ENCODE peak calls at places on chromosomes 12 and 14, in six cellular contexts. V is A673, T is mucosa of descending colon, X is prostate gland, W is psoas muscle, K is left ventricle myocardium inferior. D is an unnamed sample.

GRCh38 chr12:67018105-67018504 is 251.1 kb upstream of the CAND1 start:
- DNase-seq in W (no peak), T (no peak), X (no peak), V (peak; percentile 4), K (no peak), D (no peak)

GRCh38 chr14:58151701-58152568 is at the start of gene ARMH4:
- DNase-seq in T (peak; percentile 91), K (peak; percentile 85), W (peak; percentile 88), X (peak; percentile 87), V (peak; percentile 94), D (peak; percentile 91)

GRCh38 chr12:56154818-56155217 is 2.4 kb downstream of the MYL6B start:
- DNase-seq in K (no peak), X (no peak), W (no peak), T (no peak), V (no peak), D (no peak)

GRCh38 chr12:32235251-32235650 is 128.6 kb downstream of the BICD1 start:
- DNase-seq in K (no peak), W (no peak), V (no peak), X (no peak), T (no peak), D (no peak)

GRCh38 chr12:114616081-114616480 is 67.9 kb downstream of the TBX3 start:
- DNase-seq in K (no peak), W (no peak), V (no peak), T (no peak), X (no peak), D (no peak)

GRCh38 chr12:118611295-118611694 is 234.9 kb downstream of the SUDS3 start:
- DNase-seq in X (no peak), T (no peak), K (no peak), V (no peak), W (no peak), D (peak; percentile 70)

GRCh38 chr12:124053855-124054254 is 80.8 kb downstream of the ZNF664 start:
- DNase-seq in V (peak; percentile 48), T (peak; percentile 58), W (peak; percentile 65), K (peak; percentile 41), X (peak; percentile 33), D (no peak)

GRCh38 chr12:47905313-47905730 is 528 bp upstream of the VDR start:
- DNase-seq in K (peak; percentile 46), T (peak; percentile 83), X (peak; percentile 53), W (peak; percentile 68), V (no peak), D (peak; percentile 70)

GRCh38 chr14:48974994-48975393 is 611.2 kb downstream of the RPS29 start:
- DNase-seq in T (no peak), X (no peak), W (no peak), V (no peak), K (no peak), D (no peak)

GRCh38 chr12:68367903-68368302 is 35.7 kb upstream of the MDM1 start:
- DNase-seq in W (no peak), T (no peak), X (no peak), K (no peak), V (no peak), D (no peak)

GRCh38 chr14:47022721-47023120 is 371.1 kb upstream of the RPL10L start:
- DNase-seq in K (no peak), X (no peak), W (no peak), T (no peak), V (no peak), D (no peak)

GRCh38 chr12:30166416-30166815 is 382.7 kb upstream of the TMTC1 start:
- DNase-seq in W (no peak), X (no peak), V (no peak), T (no peak), K (no peak), D (no peak)
- TF ChIP-seq CTCF in W (no peak), X (no peak), V (no peak), T (no peak), K (no peak), D (no peak)

GRCh38 chr12:22121224-22121623 is 75.2 kb downstream of the CMAS start:
- DNase-seq in K (no peak), V (no peak), W (no peak), T (peak; percentile 35), X (no peak), D (no peak)
- H3K4me1 ChIP-seq in K (no peaks in the 10 kb centered on the region), V (no peaks in the 10 kb centered on the region), W (no peaks in the 10 kb centered on the region), T (no peaks in the 10 kb centered on the region), X (no peaks in the 10 kb centered on the region), D (no peaks in the 10 kb centered on the region)

DNA sequence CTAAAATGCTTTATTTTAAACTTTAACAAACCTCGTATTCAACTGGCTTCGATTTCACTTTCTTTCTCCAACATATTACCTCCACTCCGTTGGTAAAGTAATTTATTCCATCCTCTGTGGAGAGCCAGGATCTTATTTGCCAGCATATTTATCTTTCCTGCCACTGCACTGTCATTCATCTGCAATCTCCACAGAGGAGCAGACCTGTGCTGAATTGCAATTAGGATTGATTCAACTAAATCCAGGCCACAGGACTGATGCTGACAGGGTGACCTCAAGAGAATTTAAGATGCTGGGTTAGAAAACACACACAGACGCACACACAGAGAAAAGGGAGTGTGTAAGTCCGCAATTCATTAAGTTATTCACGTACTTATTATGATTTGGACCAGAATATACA is 283.9 kb upstream of the FOXG1 start:
- DNase-seq in K (no peak), W (no peak), X (no peak), V (no peak), T (no peak), D (no peak)
- H3K9me3 ChIP-seq in K (peaks cover 4% of the 10 kb centered on the region), W (no peaks in the 10 kb centered on the region), X (no peaks in the 10 kb centered on the region), V (no peaks in the 10 kb centered on the region), T (no peaks in the 10 kb centered on the region), D (no peaks in the 10 kb centered on the region)

GRCh38 chr12:70583251-70583650 is 54.0 kb downstream of the PTPRB start:
- DNase-seq in T (no peak), V (no peak), K (no peak), X (no peak), W (no peak), D (no peak)

GRCh38 chr12:70576341-70577282 is 60.6 kb downstream of the PTPRB start:
- DNase-seq in V (peak; percentile 86), W (no peak), K (no peak), X (peak; percentile 10), T (peak; percentile 21), D (no peak)

GRCh38 chr12:70571705-70572269 is 65.4 kb downstream of the PTPRB start:
- DNase-seq in X (no peak), W (no peak), T (no peak), K (no peak), V (peak; percentile 15), D (no peak)

GRCh38 chr12:70581199-70581598 is 56.0 kb downstream of the PTPRB start:
- DNase-seq in W (no peak), K (no peak), X (no peak), T (no peak), V (no peak), D (no peak)

GRCh38 chr12:70577283-70577634 is 60.0 kb downstream of the PTPRB start:
- DNase-seq in W (no peak), K (no peak), T (no peak), V (no peak), X (no peak), D (no peak)
- TF ChIP-seq CTCF in W (no peak), K (no peak), T (no peak), V (no peak), X (no peak), D (no peak)

GRCh38 chr14:23550827-23551265 is 719 bp downstream of the ZFHX2 start:
- DNase-seq in K (peak; percentile 50), X (no peak), T (no peak), V (no peak), W (no peak), D (no peak)

GRCh38 chr14:23546450-23547035 is 5.0 kb downstream of the ZFHX2 start:
- DNase-seq in X (no peak), K (no peak), T (no peak), W (no peak), V (no peak), D (no peak)

GRCh38 chr14:23550131-23550826 is 1.3 kb downstream of the ZFHX2 start:
- DNase-seq in W (no peak), T (no peak), K (no peak), X (no peak), V (no peak), D (no peak)

GRCh38 chr14:23547924-23548323 is 3.6 kb downstream of the ZFHX2 start:
- DNase-seq in W (no peak), K (no peak), X (no peak), T (no peak), V (no peak), D (no peak)

DNA sequence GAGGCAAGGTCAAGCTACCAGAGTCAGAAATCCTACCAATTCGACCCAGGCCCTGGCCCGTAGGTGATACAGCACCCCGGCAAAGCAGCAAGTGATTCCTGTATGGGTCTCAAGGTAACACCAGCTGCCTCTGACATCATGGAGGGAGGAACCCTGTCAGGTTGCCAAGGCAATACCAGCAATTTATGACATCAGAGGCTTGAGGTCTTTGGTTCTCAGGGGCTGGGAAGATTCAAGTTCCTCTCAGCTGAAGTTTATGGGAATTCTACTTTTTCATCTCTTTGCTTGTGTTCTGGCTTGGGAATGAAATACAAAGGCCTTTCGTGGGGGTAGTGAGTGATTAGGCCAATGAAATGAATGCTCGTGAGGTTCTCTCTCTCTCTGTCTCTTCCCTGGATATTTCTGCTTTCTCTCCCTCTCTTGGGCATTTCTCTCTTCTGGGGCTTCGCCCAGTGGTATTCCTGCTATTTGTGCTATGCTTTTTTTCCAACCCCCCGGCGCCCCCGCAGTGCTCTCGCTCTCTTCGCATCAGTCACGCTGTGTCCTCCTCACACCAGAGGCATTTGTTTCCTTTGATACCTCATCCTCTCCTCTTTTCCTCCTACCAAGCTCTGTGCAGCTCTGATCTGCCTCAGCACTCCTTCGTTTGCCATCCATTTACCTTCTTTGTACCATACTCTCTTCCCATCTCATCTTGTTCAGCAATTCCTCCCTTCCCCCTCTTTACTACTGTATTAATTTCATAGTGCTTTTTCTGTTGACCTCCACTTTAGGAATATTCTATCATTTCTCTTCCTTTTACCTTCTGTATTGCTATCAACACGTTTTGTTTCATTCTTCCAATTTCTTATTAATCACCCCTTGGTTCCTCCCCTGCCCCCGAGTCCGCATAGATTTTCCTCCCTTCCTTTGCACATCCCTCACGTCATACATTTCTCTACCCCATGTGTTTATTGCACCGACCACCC is 2.9 kb downstream of the ZFHX2 start:
- DNase-seq in V (no peak), W (no peak), K (no peak), X (no peak), T (no peak), D (no peak)
- H3K4me1 ChIP-seq in V (peaks cover 5% of the 10 kb centered on the region), W (peaks cover 4% of the 10 kb centered on the region), K (peaks cover 37% of the 10 kb centered on the region), X (no peaks in the 10 kb centered on the region), T (peaks cover 3% of the 10 kb centered on the region), D (peaks cover 4% of the 10 kb centered on the region)

GRCh38 chr12:13350381-13350780 is 153.9 kb downstream of the EMP1 start:
- DNase-seq in K (no peak), W (no peak), T (no peak), X (no peak), V (no peak), D (no peak)
- H3K9me3 ChIP-seq in K (no peaks in the 10 kb centered on the region), W (no peaks in the 10 kb centered on the region), T (no peaks in the 10 kb centered on the region), X (no peaks in the 10 kb centered on the region), V (no peaks in the 10 kb centered on the region), D (no peaks in the 10 kb centered on the region)

D was measured in ascending aorta.